ENCODE peak calls at places on chromosome 4, in six cellular contexts. Z is mesenchymal stem cell; F is ovary; L is tibial nerve; G is heart left ventricle; H is CD8-positive, alpha-beta memory T cell. P is an unnamed sample.

GRCh38 chr4:156598138-156598681 is 373.4 kb downstream of the PDGFC start:
- DNase-seq in Z (peak; percentile 97), F (peak; percentile 9), L (no peak), G (no peak), H (no peak), P (peak; percentile 50)

GRCh38 chr4:13921805-13922204 is 294.3 kb upstream of the BOD1L1 start:
- DNase-seq in Z (peak; percentile 62), F (no peak), L (no peak), G (no peak), H (no peak), P (no peak)

GRCh38 chr4:113212613-113213012 is 163.2 kb downstream of the ANK2 start:
- DNase-seq in Z (no peak), F (no peak), L (no peak), G (no peak), H (no peak), P (no peak)

GRCh38 chr4:7767526-7767925 is 172.1 kb downstream of the AFAP1 start:
- DNase-seq in Z (no peak), F (no peak), L (no peak), G (peak; percentile 11), H (no peak), P (no peak)

GRCh38 chr4:90992213-90992612 is 865.0 kb downstream of the CCSER1 start:
- DNase-seq in Z (no peak), F (no peak), L (no peak), G (no peak), H (no peak), P (no peak)

GRCh38 chr4:134276476-134276875 is 74.9 kb upstream of the PABPC4L start:
- DNase-seq in Z (peak; percentile 5), F (no peak), L (no peak), G (no peak), H (no peak), P (no peak)

GRCh38 chr4:158122501-158122900 is 50.3 kb downstream of the GASK1B start:
- DNase-seq in Z (peak; percentile 38), F (no peak), L (no peak), G (no peak), H (no peak), P (no peak)

GRCh38 chr4:86338521-86338920 is 21.3 kb downstream of the MAPK10 start:
- DNase-seq in Z (no peak), F (no peak), L (no peak), G (no peak), H (no peak), P (no peak)

GRCh38 chr4:94011190-94011589 is 182.6 kb downstream of the ATOH1 start:
- DNase-seq in Z (no peak), F (no peak), L (no peak), G (no peak), H (no peak), P (no peak)

GRCh38 chr4:56405016-56405415 is 17.7 kb upstream of the AASDH start:
- DNase-seq in Z (no peak), F (no peak), L (no peak), G (no peak), H (no peak), P (no peak)

GRCh38 chr4:56406151-56406550 is 18.9 kb upstream of the AASDH start:
- DNase-seq in Z (no peak), F (no peak), L (no peak), G (no peak), H (no peak), P (no peak)

GRCh38 chr4:56400560-56400959 is 13.3 kb upstream of the AASDH start:
- DNase-seq in Z (no peak), F (no peak), L (no peak), G (no peak), H (no peak), P (no peak)
- H3K4me3 ChIP-seq in Z (no peak overlapping the region), F (no peak overlapping the region), L (no peak overlapping the region), G (no peak overlapping the region), H (no peak overlapping the region), P (no peak overlapping the region)

GRCh38 chr4:136742330-136742729 is 790.0 kb downstream of the PCDH18 start:
- DNase-seq in Z (peak; percentile 34), F (no peak), L (no peak), G (no peak), H (no peak), P (no peak)
- H3K4me3 ChIP-seq in Z (no peak overlapping the region), F (no peak overlapping the region), L (no peak overlapping the region), G (no peak overlapping the region), H (no peak overlapping the region), P (no peak overlapping the region)

DNA sequence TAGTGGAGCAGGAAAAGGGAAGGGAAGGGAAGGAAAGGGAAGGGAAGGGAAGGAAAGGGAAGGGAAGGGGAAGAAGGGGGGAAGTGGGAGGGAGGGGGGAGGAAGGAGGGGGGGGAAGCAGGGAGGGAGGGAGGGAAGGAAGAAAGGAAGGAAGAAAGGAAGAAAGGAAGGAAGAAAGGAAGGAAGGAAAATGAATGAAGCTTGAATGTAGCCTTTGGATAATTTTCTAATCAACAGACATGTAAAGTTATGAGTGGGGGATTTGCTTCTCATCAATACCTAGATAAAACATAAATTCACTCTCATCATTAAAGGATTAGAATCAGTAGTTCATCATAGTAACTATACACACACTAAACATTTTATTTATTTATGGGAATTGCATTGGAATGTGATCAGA is 446.9 kb upstream of the FAM241A start:
- DNase-seq in Z (no peak), F (no peak), L (no peak), G (no peak), H (no peak), P (no peak)
- H3K4me3 ChIP-seq in Z (no peak overlapping the region), F (no peak overlapping the region), L (no peak overlapping the region), G (no peak overlapping the region), H (no peak overlapping the region), P (no peak overlapping the region)

DNA sequence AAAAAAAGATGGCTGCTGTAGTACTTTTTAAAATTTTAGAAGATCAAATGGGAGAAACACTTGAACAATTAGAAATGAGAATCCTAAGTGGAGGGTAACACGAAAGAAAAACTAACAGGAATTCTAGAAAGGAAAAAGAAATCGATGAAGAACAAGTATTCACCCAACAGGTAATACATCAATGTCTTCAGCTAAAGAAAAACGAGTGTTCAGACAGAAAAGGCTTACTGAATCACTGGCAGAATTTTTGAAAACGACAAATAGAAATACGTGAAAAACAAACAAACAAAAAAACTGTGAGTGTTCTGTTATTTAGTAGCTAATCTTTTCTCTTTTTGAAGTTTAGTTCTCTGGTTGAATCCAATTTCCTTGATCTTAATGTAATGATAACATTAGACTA is 1.8 kb downstream of the MAD2L1 start:
- DNase-seq in Z (no peak), F (no peak), L (no peak), G (no peak), H (no peak), P (no peak)
- H3K4me3 ChIP-seq in Z (peak overlapping the region; percentile 87), F (no peak overlapping the region), L (no peak overlapping the region), G (no peak overlapping the region), H (no peak overlapping the region), P (no peak overlapping the region)

GRCh38 chr4:8893624-8894423 is 22.2 kb upstream of the HMX1 start:
- DNase-seq in Z (no peak), F (no peak), L (no peak), G (no peak), H (no peak), P (no peak)
- H3K4me3 ChIP-seq in Z (no peak overlapping the region), F (no peak overlapping the region), L (no peak overlapping the region), G (no peak overlapping the region), H (no peak overlapping the region), P (no peak overlapping the region)

GRCh38 chr4:1246111-1246881 is 2.6 kb downstream of the CTBP1 start:
- DNase-seq in Z (peak; percentile 17), F (peak; percentile 42), L (no peak), G (no peak), H (no peak), P (peak; percentile 94)
- H3K4me3 ChIP-seq in Z (peak overlapping the region; percentile 83), F (no peak overlapping the region), L (no peak overlapping the region), G (peak overlapping the region; percentile 88), H (peak overlapping the region; percentile 74), P (peak overlapping the region; percentile 67)

DNA sequence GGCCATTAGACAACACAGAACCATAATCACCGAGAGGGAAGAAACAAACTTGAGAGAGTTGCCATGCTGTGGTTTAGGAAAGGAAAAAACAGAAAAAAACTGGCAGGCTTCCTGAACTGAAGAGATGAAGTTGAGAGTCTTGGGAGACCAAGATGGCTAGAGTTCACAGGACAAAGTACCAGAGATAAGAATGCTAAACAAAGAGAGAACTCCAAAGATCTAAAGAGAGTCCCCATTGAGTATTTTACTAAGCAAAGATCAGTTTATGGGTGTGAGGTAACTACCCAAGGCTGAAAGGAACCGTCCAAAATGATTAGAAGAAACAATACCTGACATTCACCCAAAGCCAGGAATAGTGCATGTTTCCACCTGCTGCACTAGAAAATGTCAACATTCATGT is 21.8 kb upstream of the COX7B2 start:
- DNase-seq in Z (no peak), F (no peak), L (no peak), G (no peak), H (no peak), P (no peak)
- H3K4me3 ChIP-seq in Z (no peak overlapping the region), F (no peak overlapping the region), L (no peak overlapping the region), G (no peak overlapping the region), H (no peak overlapping the region), P (no peak overlapping the region)

GRCh38 chr4:146245246-146245645 is 30.9 kb downstream of the REELD1 start:
- DNase-seq in Z (no peak), F (no peak), L (no peak), G (no peak), H (no peak), P (no peak)

GRCh38 chr4:146244496-146244895 is 30.2 kb downstream of the REELD1 start:
- DNase-seq in Z (no peak), F (no peak), L (no peak), G (no peak), H (no peak), P (no peak)

GRCh38 chr4:146245899-146246298 is 31.6 kb downstream of the REELD1 start:
- DNase-seq in Z (no peak), F (no peak), L (no peak), G (no peak), H (no peak), P (no peak)

GRCh38 chr4:146243141-146243882 is 29.0 kb downstream of the REELD1 start:
- DNase-seq in Z (no peak), F (peak; percentile 30), L (no peak), G (no peak), H (peak; percentile 40), P (peak; percentile 82)

DNA sequence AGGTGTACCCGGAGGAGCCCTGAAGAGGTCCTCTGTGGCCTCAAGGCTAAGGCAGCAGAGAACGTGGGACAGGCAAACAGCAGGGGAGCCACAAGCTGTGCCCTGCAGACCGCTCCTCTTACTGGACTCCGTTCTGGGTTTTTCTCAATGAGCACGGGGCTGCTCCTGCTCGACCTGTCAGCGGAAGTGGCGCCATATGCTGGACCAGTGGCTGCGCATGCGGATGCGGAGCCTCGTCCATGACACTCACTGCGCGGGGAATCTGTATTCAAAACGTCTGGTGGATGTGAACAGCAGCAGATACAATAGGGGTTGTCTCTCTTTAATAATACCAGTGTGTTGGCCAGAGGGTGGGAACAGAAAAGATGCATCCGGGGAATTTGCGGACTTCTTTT is 29.5 kb downstream of the REELD1 start:
- DNase-seq in Z (no peak), F (no peak), L (no peak), G (no peak), H (no peak), P (peak; percentile 51)
- H3K4me3 ChIP-seq in Z (no peak overlapping the region), F (no peak overlapping the region), L (no peak overlapping the region), G (no peak overlapping the region), H (no peak overlapping the region), P (no peak overlapping the region)

GRCh38 chr4:17544831-17545234 is 29.9 kb downstream of the CLRN2 start:
- DNase-seq in Z (no peak), F (no peak), L (no peak), G (no peak), H (no peak), P (no peak)
- H3K4me3 ChIP-seq in Z (no peak overlapping the region), F (no peak overlapping the region), L (no peak overlapping the region), G (no peak overlapping the region), H (no peak overlapping the region), P (no peak overlapping the region)